ENCODE peak calls at places on chromosomes 5 and 9, in ten cellular contexts. One of them, this sample, is unnamed.
A peak's percentile ranks its signal among the peaks of the same experiment; 100 is the strongest.

GRCh38 chr5:159163027-159163699 is 46.2 kb downstream of the RNF145 start:
- DNase-seq in NCI-H774: no peak
- DNase-seq in brain microvascular endothelial cell: peak; percentile 63
- DNase-seq in activated T-cell treated with anti-CD3 and anti-CD28 coated beads, Interleukin-2, amount 50 U/mL, for 48 hours: peak; percentile 33
- DNase-seq in non-pigmented ciliary epithelial cell: peak; percentile 76
- DNase-seq in A549: peak; percentile 46
- DNase-seq in NCI-H460: no peak
- DNase-seq in T-helper 2 cell: no peak
- DNase-seq in head of caudate nucleus: no peak
- DNase-seq in CD8-positive, alpha-beta T cell: no peak
- DNase-seq in this sample: peak; percentile 36

GRCh38 chr9:128729766-128730517 is 6.0 kb upstream of the ZDHHC12 start:
- DNase-seq in T-helper 2 cell: no peak
- DNase-seq in CD8-positive, alpha-beta T cell: no peak
- DNase-seq in NCI-H774: no peak
- DNase-seq in NCI-H460: no peak
- DNase-seq in head of caudate nucleus: no peak
- DNase-seq in A549: no peak
- DNase-seq in brain microvascular endothelial cell: no peak
- DNase-seq in activated T-cell treated with anti-CD3 and anti-CD28 coated beads, Interleukin-2, amount 50 U/mL, for 48 hours: no peak
- DNase-seq in non-pigmented ciliary epithelial cell: no peak
- DNase-seq in this sample: no peak

GRCh38 chr5:161078793-161079192 is 226.8 kb upstream of the ATP10B start:
- DNase-seq in A549: no peak
- DNase-seq in head of caudate nucleus: no peak
- DNase-seq in T-helper 2 cell: no peak
- DNase-seq in NCI-H774: no peak
- DNase-seq in activated T-cell treated with anti-CD3 and anti-CD28 coated beads, Interleukin-2, amount 50 U/mL, for 48 hours: no peak
- DNase-seq in brain microvascular endothelial cell: no peak
- DNase-seq in NCI-H460: no peak
- DNase-seq in non-pigmented ciliary epithelial cell: no peak
- DNase-seq in CD8-positive, alpha-beta T cell: no peak
- DNase-seq in this sample: no peak

GRCh38 chr9:134004881-134005280 is 12.8 kb upstream of the VAV2 start:
- DNase-seq in brain microvascular endothelial cell: no peak
- DNase-seq in A549: no peak
- DNase-seq in T-helper 2 cell: no peak
- DNase-seq in non-pigmented ciliary epithelial cell: no peak
- DNase-seq in activated T-cell treated with anti-CD3 and anti-CD28 coated beads, Interleukin-2, amount 50 U/mL, for 48 hours: no peak
- DNase-seq in head of caudate nucleus: no peak
- DNase-seq in NCI-H774: no peak
- DNase-seq in CD8-positive, alpha-beta T cell: no peak
- DNase-seq in NCI-H460: no peak
- DNase-seq in this sample: no peak

GRCh38 chr9:113536483-113537226 is 73.1 kb downstream of the RGS3 start:
- DNase-seq in T-helper 2 cell: no peak
- DNase-seq in activated T-cell treated with anti-CD3 and anti-CD28 coated beads, Interleukin-2, amount 50 U/mL, for 48 hours: no peak
- DNase-seq in head of caudate nucleus: peak; percentile 87
- DNase-seq in NCI-H460: no peak
- DNase-seq in non-pigmented ciliary epithelial cell: no peak
- DNase-seq in CD8-positive, alpha-beta T cell: no peak
- DNase-seq in brain microvascular endothelial cell: no peak
- DNase-seq in NCI-H774: no peak
- DNase-seq in A549: no peak
- DNase-seq in this sample: no peak

GRCh38 chr5:94672746-94673145 is 54.3 kb downstream of the SLF1 start:
- DNase-seq in non-pigmented ciliary epithelial cell: no peak
- DNase-seq in NCI-H774: no peak
- DNase-seq in head of caudate nucleus: no peak
- DNase-seq in brain microvascular endothelial cell: no peak
- DNase-seq in NCI-H460: no peak
- DNase-seq in A549: no peak
- DNase-seq in CD8-positive, alpha-beta T cell: no peak
- DNase-seq in activated T-cell treated with anti-CD3 and anti-CD28 coated beads, Interleukin-2, amount 50 U/mL, for 48 hours: no peak
- DNase-seq in T-helper 2 cell: no peak
- DNase-seq in this sample: no peak

GRCh38 chr5:31464081-31464480 is 67.8 kb downstream of the DROSHA start:
- DNase-seq in CD8-positive, alpha-beta T cell: no peak
- DNase-seq in head of caudate nucleus: no peak
- DNase-seq in T-helper 2 cell: no peak
- DNase-seq in brain microvascular endothelial cell: no peak
- DNase-seq in activated T-cell treated with anti-CD3 and anti-CD28 coated beads, Interleukin-2, amount 50 U/mL, for 48 hours: no peak
- DNase-seq in NCI-H460: no peak
- DNase-seq in NCI-H774: no peak
- DNase-seq in non-pigmented ciliary epithelial cell: no peak
- DNase-seq in A549: no peak
- DNase-seq in this sample: no peak

GRCh38 chr5:87829214-87829551 is 416.5 kb upstream of the CCNH start:
- DNase-seq in T-helper 2 cell: no peak
- DNase-seq in non-pigmented ciliary epithelial cell: peak; percentile 19
- DNase-seq in A549: no peak
- DNase-seq in brain microvascular endothelial cell: peak; percentile 2
- DNase-seq in NCI-H460: peak; percentile 27
- DNase-seq in CD8-positive, alpha-beta T cell: no peak
- DNase-seq in NCI-H774: no peak
- DNase-seq in head of caudate nucleus: no peak
- DNase-seq in activated T-cell treated with anti-CD3 and anti-CD28 coated beads, Interleukin-2, amount 50 U/mL, for 48 hours: no peak
- DNase-seq in this sample: peak; percentile 4

GRCh38 chr9:99820330-99821186 is 1.1 kb upstream of the NR4A3 start:
- DNase-seq in non-pigmented ciliary epithelial cell: no peak
- DNase-seq in CD8-positive, alpha-beta T cell: peak; percentile 53
- DNase-seq in T-helper 2 cell: no peak
- DNase-seq in head of caudate nucleus: peak; percentile 46
- DNase-seq in brain microvascular endothelial cell: peak; percentile 71
- DNase-seq in NCI-H460: peak; percentile 79
- DNase-seq in activated T-cell treated with anti-CD3 and anti-CD28 coated beads, Interleukin-2, amount 50 U/mL, for 48 hours: peak; percentile 76
- DNase-seq in NCI-H774: peak; percentile 32
- DNase-seq in A549: peak; percentile 43
- DNase-seq in this sample: peak; percentile 44

This sample was measured in H54.